ENCODE peak calls at places on chromosomes 4 and X, in ten cellular contexts. H is left lung, W is dorsolateral prefrontal cortex, M is A673, L is endothelial cell of umbilical vein, U is foreskin fibroblast, V is K562, D is left ventricle myocardium inferior, O is mucosa of descending colon, J is fibroblast of pulmonary artery. F is an unnamed sample.

GRCh38 chrX:108304210-108304609 is 134.0 kb downstream of the COL4A6 start:
- DNase-seq in H (no peak), W (no peak), M (peak; percentile 24), L (peak; percentile 30), U (peak; percentile 38), V (peak; percentile 13), D (no peak), O (no peak), J (peak; percentile 50), F (no peak)

GRCh38 chr4:30721353-30722091 is 1.4 kb downstream of the PCDH7 start:
- DNase-seq in H (peak; percentile 34), W (no peak), M (peak; percentile 67), L (peak; percentile 72), U (peak; percentile 71), V (no peak), D (peak; percentile 33), O (peak; percentile 24), J (peak; percentile 39), F (no peak)

GRCh38 chr4:89737888-89738287 is 99.1 kb downstream of the SNCA start:
- DNase-seq in H (no peak), W (no peak), M (peak; percentile 42), L (peak; percentile 79), U (peak; percentile 63), V (no peak), D (no peak), O (no peak), J (peak; percentile 42), F (no peak)

GRCh38 chr4:95165926-95166524 is 382.7 kb downstream of the UNC5C start:
- DNase-seq in H (no peak), W (peak; percentile 58), M (peak; percentile 56), L (peak; percentile 74), U (peak; percentile 72), V (peak; percentile 41), D (no peak), O (peak; percentile 53), J (peak; percentile 83), F (no peak)

GRCh38 chr4:184506527-184507121 is 32.3 kb upstream of the IRF2 start:
- DNase-seq in H (no peak), W (peak; percentile 42), M (peak; percentile 18), L (no peak), U (peak; percentile 14), V (no peak), D (no peak), O (peak; percentile 23), J (no peak), F (peak; percentile 41)

GRCh38 chr4:140469806-140470733 is 28.0 kb downstream of the MGAT4D start:
- DNase-seq in H (no peak), W (no peak), M (no peak), L (no peak), U (peak; percentile 12), V (no peak), D (no peak), O (no peak), J (no peak), F (no peak)

GRCh38 chr4:185421366-185422124 is 4.2 kb downstream of the UFSP2 start:
- DNase-seq in H (no peak), W (no peak), M (no peak), L (no peak), U (peak; percentile 56), V (no peak), D (no peak), O (no peak), J (peak; percentile 35), F (no peak)

GRCh38 chrX:40132751-40133150 is 35.0 kb upstream of the BCOR start:
- DNase-seq in H (peak; percentile 68), W (no peak), M (no peak), L (peak; percentile 58), U (peak; percentile 65), V (peak; percentile 78), D (peak; percentile 59), O (peak; percentile 49), J (peak; percentile 88), F (no peak)

GRCh38 chr4:107619065-107619464 is 101.0 kb downstream of the PAPSS1 start:
- DNase-seq in H (no peak), W (no peak), M (peak; percentile 76), L (peak; percentile 44), U (peak; percentile 86), V (no peak), D (no peak), O (no peak), J (peak; percentile 84), F (no peak)

GRCh38 chr4:184345573-184345922 is 127.9 kb upstream of the ENPP6 start:
- DNase-seq in H (peak; percentile 63), W (no peak), M (no peak), L (no peak), U (peak; percentile 19), V (no peak), D (peak; percentile 58), O (no peak), J (no peak), F (no peak)

GRCh38 chr4:78776729-78777555 is 792 bp downstream of the BMP2K start:
- DNase-seq in H (peak; percentile 49), W (no peak), M (no peak), L (peak; percentile 64), U (peak; percentile 91), V (peak; percentile 48), D (peak; percentile 18), O (peak; percentile 58), J (peak; percentile 56), F (peak; percentile 53)

GRCh38 chrX:45712067-45712466 is 511.4 kb upstream of the DIPK2B start:
- DNase-seq in H (no peak), W (no peak), M (no peak), L (no peak), U (peak; percentile 80), V (no peak), D (no peak), O (no peak), J (peak; percentile 37), F (no peak)

GRCh38 chr4:97498875-97499274 is 644.4 kb downstream of the STPG2 start:
- DNase-seq in H (no peak), W (no peak), M (no peak), L (no peak), U (no peak), V (no peak), D (no peak), O (no peak), J (peak; percentile 79), F (no peak)

GRCh38 chr4:57639566-57640328 is 529.6 kb upstream of the IGFBP7 start:
- DNase-seq in H (no peak), W (no peak), M (no peak), L (no peak), U (no peak), V (no peak), D (no peak), O (peak; percentile 38), J (no peak), F (no peak)

GRCh38 chr4:75194180-75194579 is 261.3 kb downstream of the PARM1 start:
- DNase-seq in H (no peak), W (no peak), M (no peak), L (no peak), U (no peak), V (no peak), D (no peak), O (no peak), J (no peak), F (no peak)

GRCh38 chr4:24260922-24261581 is 323.3 kb downstream of the DHX15 start:
- DNase-seq in H (peak; percentile 39), W (no peak), M (no peak), L (no peak), U (no peak), V (no peak), D (no peak), O (no peak), J (no peak), F (no peak)

GRCh38 chrX:49282647-49283011 is 13.0 kb downstream of the PPP1R3F start:
- DNase-seq in H (no peak), W (peak; percentile 16), M (peak; percentile 35), L (no peak), U (peak; percentile 49), V (peak; percentile 49), D (no peak), O (no peak), J (peak; percentile 40), F (no peak)

GRCh38 chr4:184660978-184661377 is 11.4 kb downstream of the PRIMPOL start:
- DNase-seq in H (no peak), W (no peak), M (no peak), L (no peak), U (no peak), V (no peak), D (no peak), O (no peak), J (no peak), F (no peak)

DNA sequence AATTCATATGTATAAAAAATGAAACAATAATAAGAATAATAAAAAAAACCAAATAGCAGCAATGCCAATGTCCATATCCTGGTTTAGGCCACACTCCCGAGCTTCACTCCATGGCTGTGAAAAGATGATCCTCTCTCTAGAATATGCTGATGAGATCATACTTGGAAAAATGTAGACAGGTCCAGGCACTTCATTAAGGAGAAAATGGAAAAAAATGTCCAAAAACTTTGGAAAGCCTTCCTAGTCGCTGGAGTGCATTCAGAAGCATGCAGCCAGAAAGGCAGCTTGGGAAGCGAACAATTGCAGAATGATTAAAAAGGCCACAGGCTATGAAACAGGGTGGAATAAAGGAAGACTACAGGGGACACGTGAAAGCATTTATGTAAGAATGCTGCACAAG is 165.7 kb upstream of the HCCS start:
- DNase-seq in H (no peak), W (no peak), M (no peak), L (no peak), U (no peak), V (no peak), D (no peak), O (no peak), J (no peak), F (no peak)
- H3K4me3 ChIP-seq in H (no peak overlapping the region), W (no peak overlapping the region), M (no peak overlapping the region), L (no peak overlapping the region), U (no peak overlapping the region), V (no peak overlapping the region), D (no peak overlapping the region), O (no peak overlapping the region), J (no peak overlapping the region), F (no peak overlapping the region)

GRCh38 chr4:113618205-113618604 is 143.3 kb downstream of the CAMK2D start:
- DNase-seq in H (no peak), W (no peak), M (peak; percentile 41), L (no peak), U (no peak), V (no peak), D (no peak), O (no peak), J (no peak), F (no peak)
- H3K4me3 ChIP-seq in H (no peak overlapping the region), W (no peak overlapping the region), M (no peak overlapping the region), L (no peak overlapping the region), U (no peak overlapping the region), V (no peak overlapping the region), D (no peak overlapping the region), O (no peak overlapping the region), J (no peak overlapping the region), F (no peak overlapping the region)

GRCh38 chrX:146396409-146396808 is 413.2 kb upstream of the CXorf51B start:
- DNase-seq in H (no peak), W (no peak), M (no peak), L (no peak), U (no peak), V (no peak), D (no peak), O (no peak), J (no peak), F (no peak)
- H3K4me3 ChIP-seq in H (no peak overlapping the region), W (no peak overlapping the region), M (no peak overlapping the region), L (no peak overlapping the region), U (no peak overlapping the region), V (no peak overlapping the region), D (no peak overlapping the region), O (no peak overlapping the region), J (no peak overlapping the region), F (no peak overlapping the region)

DNA sequence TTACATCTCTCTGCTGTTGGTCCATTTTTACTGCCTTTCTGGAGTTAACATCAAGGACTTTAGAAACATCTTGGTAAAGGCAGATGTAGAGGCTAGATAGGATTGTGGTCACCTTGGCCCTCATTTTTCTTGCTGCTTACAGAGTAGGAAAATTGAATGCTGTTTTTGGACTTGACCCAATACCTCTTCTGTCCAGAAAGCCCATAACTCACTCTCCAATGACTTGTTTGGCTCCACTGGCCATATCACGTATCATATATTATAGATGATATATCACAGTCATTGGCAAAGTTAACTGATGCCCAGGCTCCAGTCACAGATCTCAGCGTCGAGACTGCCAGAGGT is 88.1 kb upstream of the PLAC1 start:
- DNase-seq in H (no peak), W (no peak), M (no peak), L (peak; percentile 60), U (no peak), V (no peak), D (no peak), O (no peak), J (no peak), F (no peak)
- H3K4me3 ChIP-seq in H (no peak overlapping the region), W (no peak overlapping the region), M (no peak overlapping the region), L (no peak overlapping the region), U (no peak overlapping the region), V (no peak overlapping the region), D (no peak overlapping the region), O (no peak overlapping the region), J (no peak overlapping the region), F (no peak overlapping the region)